ENCODE peak calls at places on chromosomes 16 and 17, in nine cellular contexts. U, A, D, T, P, O, M, Y and L are unnamed samples.
A peak's percentile ranks its signal among the peaks of the same experiment; 100 is the strongest.

GRCh38 chr16:54927125-54928015 is 3.3 kb upstream of the IRX5 start:
- DNase-seq in D (no peak), A (peak; percentile 13), P (no peak), Y (no peak), M (no peak), T (no peak), U (no peak), O (no peak), L (no peak)

GRCh38 chr17:56289321-56289720 is 136.0 kb downstream of the ANKFN1 start:
- DNase-seq in D (no peak), Y (no peak), M (no peak), T (no peak), P (no peak), U (no peak), O (no peak), A (no peak), L (no peak)

GRCh38 chr16:49491111-49491670 is 117.6 kb downstream of the C16orf78 start:
- DNase-seq in D (peak; percentile 5), Y (no peak), T (no peak), O (no peak), P (no peak), U (no peak), M (peak; percentile 55), A (no peak), L (no peak)

GRCh38 chr16:2675714-2676113 is 6.6 kb upstream of the KCTD5 start:
- DNase-seq in U (no peak), T (no peak), P (no peak), O (no peak), D (no peak), A (no peak), M (peak; percentile 58), Y (no peak), L (no peak)

GRCh38 chr16:30867747-30868146 is 26.1 kb downstream of the BCL7C start:
- DNase-seq in U (no peak), M (no peak), O (no peak), Y (no peak), P (no peak), T (no peak), D (no peak), A (no peak), L (no peak)

GRCh38 chr16:19929062-19929511 is 44.4 kb upstream of the GPRC5B start:
- DNase-seq in M (no peak), P (no peak), U (no peak), O (no peak), A (no peak), Y (no peak), T (no peak), D (no peak), L (no peak)

GRCh38 chr16:27228621-27229501 is 25.5 kb downstream of the KDM8 start:
- DNase-seq in M (peak; percentile 64), U (no peak), T (no peak), O (no peak), P (no peak), A (peak; percentile 27), Y (no peak), D (no peak), L (no peak)

GRCh38 chr17:70168044-70168978 is 1.0 kb upstream of the KCNJ2 start:
- DNase-seq in O (no peak), U (no peak), D (peak; percentile 78), Y (peak; percentile 28), M (peak; percentile 73), A (peak; percentile 54), P (peak; percentile 66), T (no peak), L (peak; percentile 31)

GRCh38 chr16:84247844-84248243 is 8.0 kb upstream of the KCNG4 start:
- DNase-seq in T (no peak), A (no peak), O (no peak), P (no peak), U (peak; percentile 41), M (no peak), D (no peak), Y (peak; percentile 51), L (peak; percentile 50)

GRCh38 chr17:38329284-38329683 is 14.5 kb downstream of the GPR179 start:
- DNase-seq in U (no peak), M (no peak), A (no peak), D (no peak), T (no peak), O (no peak), Y (no peak), P (no peak), L (no peak)

GRCh38 chr17:13885550-13885949 is 183.8 kb upstream of the COX10 start:
- DNase-seq in D (no peak), U (no peak), Y (no peak), M (no peak), T (no peak), O (no peak), P (no peak), A (no peak), L (no peak)

GRCh38 chr17:67278363-67278762 is 33.4 kb upstream of the HELZ start:
- DNase-seq in D (no peak), Y (no peak), P (no peak), T (no peak), U (no peak), O (no peak), A (no peak), M (no peak), L (no peak)

GRCh38 chr17:79388556-79389295 is 222.1 kb downstream of the RBFOX3 start:
- DNase-seq in T (no peak), D (peak; percentile 54), O (no peak), A (peak; percentile 80), P (peak; percentile 5), M (no peak), U (peak; percentile 61), Y (peak; percentile 66), L (no peak)

GRCh38 chr16:56743840-56744239 is 13.9 kb downstream of the NUP93 start:
- DNase-seq in D (no peak), T (no peak), P (no peak), O (no peak), Y (peak; percentile 24), U (no peak), A (no peak), M (no peak), L (no peak)

GRCh38 chr17:40329981-40330794 is 21.2 kb downstream of the RARA start:
- DNase-seq in P (no peak), M (peak; percentile 85), O (no peak), U (no peak), A (no peak), T (no peak), Y (no peak), D (peak; percentile 81), L (no peak)

GRCh38 chr17:47730681-47731080 is 2.4 kb upstream of the TBX21 start:
- DNase-seq in T (no peak), D (no peak), O (no peak), U (no peak), M (no peak), A (no peak), P (no peak), Y (no peak), L (no peak)

GRCh38 chr16:54281535-54282201 is 4.9 kb downstream of the IRX3 start:
- DNase-seq in D (peak; percentile 31), Y (no peak), O (no peak), T (no peak), P (no peak), M (no peak), A (no peak), U (no peak), L (no peak)